ENCODE peak calls at places on chromosomes 6 and 20, in four cellular contexts. One of them, this sample, is unnamed.

GRCh38 chr6:131331873-131332759 is 196.8 kb downstream of the AKAP7 start:
- DNase-seq in IMR-90: no peak
- DNase-seq in K562: no peak
- DNase-seq in GM12878: no peak
- DNase-seq in this sample: no peak

GRCh38 chr6:166007349-166008263 is 160.0 kb downstream of the TBXT start:
- DNase-seq in IMR-90: peak; percentile 88
- DNase-seq in K562: no peak
- DNase-seq in GM12878: no peak
- DNase-seq in this sample: no peak

GRCh38 chr6:138655828-138656227 is 117.7 kb upstream of the CCDC28A start:
- DNase-seq in IMR-90: no peak
- DNase-seq in K562: no peak
- DNase-seq in GM12878: no peak
- DNase-seq in this sample: no peak

GRCh38 chr6:18613511-18613910 is 226.4 kb downstream of the RNF144B start:
- DNase-seq in IMR-90: no peak
- DNase-seq in K562: no peak
- DNase-seq in GM12878: no peak
- DNase-seq in this sample: no peak

GRCh38 chr6:41571066-41571780 is 25.0 kb downstream of the FOXP4 start:
- DNase-seq in IMR-90: no peak
- DNase-seq in K562: no peak
- DNase-seq in GM12878: no peak
- DNase-seq in this sample: no peak

GRCh38 chr20:19976595-19977372 is 40.4 kb upstream of the NAA20 start:
- DNase-seq in IMR-90: peak; percentile 83
- DNase-seq in K562: no peak
- DNase-seq in GM12878: no peak
- DNase-seq in this sample: peak; percentile 49

GRCh38 chr20:57464642-57465211 is 60.2 kb downstream of the CTCFL start:
- DNase-seq in IMR-90: no peak
- DNase-seq in K562: peak; percentile 74
- DNase-seq in GM12878: no peak
- DNase-seq in this sample: no peak

GRCh38 chr6:111781055-111781708 is 92.1 kb downstream of the FYN start:
- DNase-seq in IMR-90: peak; percentile 68
- DNase-seq in K562: peak; percentile 25
- DNase-seq in GM12878: no peak
- DNase-seq in this sample: no peak

GRCh38 chr6:68144667-68145066 is 490.4 kb upstream of the ADGRB3 start:
- DNase-seq in IMR-90: no peak
- DNase-seq in K562: no peak
- DNase-seq in GM12878: no peak
- DNase-seq in this sample: no peak

GRCh38 chr6:139256087-139256486 is 35.7 kb downstream of the TXLNB start:
- DNase-seq in IMR-90: peak; percentile 83
- DNase-seq in K562: no peak
- DNase-seq in GM12878: no peak
- DNase-seq in this sample: no peak

GRCh38 chr6:107800564-107801164 is 23.4 kb downstream of the SCML4 start:
- DNase-seq in IMR-90: no peak
- DNase-seq in K562: no peak
- DNase-seq in GM12878: no peak
- DNase-seq in this sample: no peak

GRCh38 chr6:72646604-72647485 is 25.0 kb downstream of the KCNQ5 start:
- DNase-seq in IMR-90: peak; percentile 15
- DNase-seq in K562: no peak
- DNase-seq in GM12878: no peak
- DNase-seq in this sample: no peak

GRCh38 chr20:34037767-34038166 is 44.1 kb downstream of the RALY start:
- DNase-seq in IMR-90: peak; percentile 77
- DNase-seq in K562: no peak
- DNase-seq in GM12878: no peak
- DNase-seq in this sample: no peak

GRCh38 chr6:36025932-36026327 is 1.5 kb upstream of the SLC26A8 start:
- DNase-seq in IMR-90: peak; percentile 28
- DNase-seq in K562: no peak
- DNase-seq in GM12878: no peak
- DNase-seq in this sample: no peak

GRCh38 chr6:47440722-47441121 is 36.9 kb upstream of the CD2AP start:
- DNase-seq in IMR-90: no peak
- DNase-seq in K562: no peak
- DNase-seq in GM12878: peak; percentile 47
- DNase-seq in this sample: no peak

GRCh38 chr20:58075980-58076749 is 152.3 kb downstream of the ANKRD60 start:
- DNase-seq in IMR-90: no peak
- DNase-seq in K562: no peak
- DNase-seq in GM12878: no peak
- DNase-seq in this sample: no peak

GRCh38 chr6:70724524-70724923 is 56.8 kb downstream of the SMAP1 start:
- DNase-seq in IMR-90: no peak
- DNase-seq in K562: no peak
- DNase-seq in GM12878: no peak
- DNase-seq in this sample: no peak

GRCh38 chr6:70725817-70726413 is 58.2 kb downstream of the SMAP1 start:
- DNase-seq in IMR-90: peak; percentile 42
- DNase-seq in K562: no peak
- DNase-seq in GM12878: no peak
- DNase-seq in this sample: no peak
- TF ChIP-seq FOS in IMR-90: no peak
- TF ChIP-seq FOS in K562: no peak
- TF ChIP-seq FOS in GM12878: no peak
- TF ChIP-seq FOS in this sample: no peak

DNA sequence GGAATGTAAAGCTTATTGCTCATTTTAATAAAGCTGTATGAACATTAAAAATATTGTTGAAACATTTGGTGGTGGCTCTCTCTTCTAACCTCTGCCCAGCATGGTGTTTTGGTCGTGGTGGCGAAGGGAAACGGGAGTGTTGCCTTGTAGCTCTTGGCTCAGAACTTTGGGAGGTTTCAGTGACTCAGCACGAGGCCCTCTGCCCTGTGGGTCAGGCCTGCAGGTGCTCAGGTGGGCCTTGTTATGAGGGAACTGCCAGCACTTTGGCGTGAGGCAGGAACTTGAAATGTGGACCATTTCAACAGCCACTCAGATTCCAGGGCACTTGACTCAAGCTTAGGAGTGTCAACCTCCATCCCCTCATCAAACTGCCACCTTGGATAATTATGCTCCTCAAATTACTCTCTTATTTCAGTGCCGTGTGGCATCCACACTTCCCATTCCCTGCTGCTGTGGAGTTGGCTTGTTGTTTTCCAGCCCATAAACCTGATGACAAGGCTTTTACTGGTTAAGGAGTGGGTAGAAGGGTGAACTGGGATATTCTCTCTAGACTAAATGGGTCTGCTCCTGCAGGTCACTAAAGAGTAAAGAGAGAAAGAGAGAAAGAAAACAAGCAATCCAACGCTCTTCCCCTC is 36.3 kb downstream of the PRDM1 start:
- DNase-seq in IMR-90: no peak
- DNase-seq in K562: no peak
- DNase-seq in GM12878: no peak
- DNase-seq in this sample: no peak
- H3K4me2 ChIP-seq in IMR-90: no peak overlapping the region
- H3K4me2 ChIP-seq in K562: no peak overlapping the region
- H3K4me2 ChIP-seq in GM12878: no peak overlapping the region
- H3K4me2 ChIP-seq in this sample: no peak overlapping the region

GRCh38 chr6:130019796-130020105 is 1.4 kb downstream of the L3MBTL3 start:
- DNase-seq in IMR-90: no peak
- DNase-seq in K562: peak; percentile 56
- DNase-seq in GM12878: no peak
- DNase-seq in this sample: no peak

GRCh38 chr6:130020106-130020851 is 1.9 kb downstream of the L3MBTL3 start:
- DNase-seq in IMR-90: no peak
- DNase-seq in K562: peak; percentile 47
- DNase-seq in GM12878: no peak
- DNase-seq in this sample: peak; percentile 43

GRCh38 chr6:130020892-130021483 is 2.6 kb downstream of the L3MBTL3 start:
- DNase-seq in IMR-90: peak; percentile 95
- DNase-seq in K562: peak; percentile 56
- DNase-seq in GM12878: peak; percentile 72
- DNase-seq in this sample: peak; percentile 93

GRCh38 chr6:130018830-130019795 is 732 bp downstream of the L3MBTL3 start:
- DNase-seq in IMR-90: peak; percentile 37
- DNase-seq in K562: peak; percentile 44
- DNase-seq in GM12878: no peak
- DNase-seq in this sample: peak; percentile 42

DNA sequence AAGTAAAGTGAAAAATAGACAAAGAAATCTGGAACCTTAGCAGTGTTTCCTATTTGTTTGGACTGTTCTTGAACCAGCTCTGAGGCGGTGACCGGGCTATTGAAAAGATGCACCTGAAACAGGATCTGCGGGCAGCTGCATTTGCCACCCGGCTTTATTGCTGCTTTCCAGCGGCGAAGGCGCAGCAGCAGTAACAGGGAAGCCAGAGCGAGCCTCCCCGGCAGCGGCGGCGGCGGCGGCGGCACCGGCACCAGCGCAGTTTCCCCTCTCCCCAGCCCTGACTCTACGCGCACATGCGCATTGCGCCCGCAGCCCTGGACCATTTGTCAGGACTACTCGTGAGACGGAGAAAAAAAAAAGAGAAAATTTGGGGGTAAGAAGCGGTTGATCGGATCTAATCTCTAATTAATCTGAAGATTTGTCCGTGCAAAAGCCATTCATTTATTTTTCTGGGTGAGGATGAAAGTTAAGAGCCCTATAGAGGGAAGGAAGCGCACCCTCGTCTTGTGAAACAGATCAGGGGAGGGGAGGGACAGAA is at the start of gene L3MBTL3:
- DNase-seq in IMR-90: peak; percentile 83
- DNase-seq in K562: peak; percentile 60
- DNase-seq in GM12878: no peak
- DNase-seq in this sample: peak; percentile 91
- TF ChIP-seq FOS in IMR-90: no peak
- TF ChIP-seq FOS in K562: no peak
- TF ChIP-seq FOS in GM12878: no peak
- TF ChIP-seq FOS in this sample: no peak

DNA sequence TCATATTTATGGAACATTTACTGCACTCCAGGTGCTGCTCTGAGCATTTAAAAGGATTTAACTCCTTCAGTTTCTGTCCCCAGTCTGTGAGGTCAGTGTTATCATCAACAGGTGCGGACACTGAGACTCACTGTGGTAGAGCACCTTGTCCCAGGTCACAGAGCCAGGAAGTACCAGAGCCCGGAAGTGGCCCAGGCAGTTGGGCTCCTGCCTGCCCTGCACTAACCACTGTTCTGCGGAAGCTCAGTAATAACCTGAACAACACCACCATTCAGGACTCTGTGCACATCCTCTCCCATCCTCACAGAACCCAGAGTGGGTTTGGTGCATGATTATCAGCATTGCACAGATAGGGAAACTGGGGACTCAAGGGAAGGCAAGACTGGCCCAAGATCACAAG is 16.8 kb upstream of the SIRPG start:
- DNase-seq in IMR-90: no peak
- DNase-seq in K562: no peak
- DNase-seq in GM12878: no peak
- DNase-seq in this sample: no peak
- H3K4me2 ChIP-seq in IMR-90: no peak overlapping the region
- H3K4me2 ChIP-seq in K562: no peak overlapping the region
- H3K4me2 ChIP-seq in GM12878: no peak overlapping the region
- H3K4me2 ChIP-seq in this sample: no peak overlapping the region

GRCh38 chr6:45721665-45722064 is 294.0 kb downstream of the CLIC5 start:
- DNase-seq in IMR-90: no peak
- DNase-seq in K562: no peak
- DNase-seq in GM12878: no peak
- DNase-seq in this sample: no peak

GRCh38 chr6:45724511-45724910 is 291.1 kb downstream of the CLIC5 start:
- DNase-seq in IMR-90: peak; percentile 84
- DNase-seq in K562: no peak
- DNase-seq in GM12878: no peak
- DNase-seq in this sample: peak; percentile 87

GRCh38 chr6:45724027-45724426 is 291.6 kb downstream of the CLIC5 start:
- DNase-seq in IMR-90: no peak
- DNase-seq in K562: no peak
- DNase-seq in GM12878: no peak
- DNase-seq in this sample: no peak

GRCh38 chr6:45718901-45719300 is 296.8 kb downstream of the CLIC5 start:
- DNase-seq in IMR-90: peak; percentile 64
- DNase-seq in K562: no peak
- DNase-seq in GM12878: no peak
- DNase-seq in this sample: no peak

DNA sequence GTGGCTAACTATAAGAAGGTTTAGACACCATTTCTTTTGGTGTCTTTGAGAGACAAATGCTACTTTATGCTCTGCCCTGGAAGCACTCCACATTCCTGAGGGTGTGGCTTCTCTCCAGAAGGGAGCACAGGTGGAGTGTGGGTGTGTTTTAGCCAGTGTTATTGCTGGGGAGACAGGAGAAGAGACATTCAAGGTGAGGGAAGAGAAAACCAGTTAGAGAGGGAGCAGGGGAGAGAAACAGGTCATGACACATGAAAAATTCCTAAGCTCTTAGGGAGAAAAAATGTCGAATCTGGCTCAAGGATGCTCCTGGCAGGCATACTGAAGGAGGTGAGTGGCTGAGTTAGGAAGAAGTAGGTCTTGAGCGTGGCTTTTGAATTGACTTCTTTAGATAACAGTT is 292.8 kb downstream of the CLIC5 start:
- DNase-seq in IMR-90: no peak
- DNase-seq in K562: no peak
- DNase-seq in GM12878: no peak
- DNase-seq in this sample: no peak
- TF ChIP-seq FOS in IMR-90: no peak
- TF ChIP-seq FOS in K562: no peak
- TF ChIP-seq FOS in GM12878: no peak
- TF ChIP-seq FOS in this sample: no peak

GRCh38 chr20:43943725-43944124 is 29.1 kb downstream of the TOX2 start:
- DNase-seq in IMR-90: no peak
- DNase-seq in K562: no peak
- DNase-seq in GM12878: no peak
- DNase-seq in this sample: no peak
- H3K4me2 ChIP-seq in IMR-90: no peak overlapping the region
- H3K4me2 ChIP-seq in K562: no peak overlapping the region
- H3K4me2 ChIP-seq in GM12878: no peak overlapping the region
- H3K4me2 ChIP-seq in this sample: no peak overlapping the region

DNA sequence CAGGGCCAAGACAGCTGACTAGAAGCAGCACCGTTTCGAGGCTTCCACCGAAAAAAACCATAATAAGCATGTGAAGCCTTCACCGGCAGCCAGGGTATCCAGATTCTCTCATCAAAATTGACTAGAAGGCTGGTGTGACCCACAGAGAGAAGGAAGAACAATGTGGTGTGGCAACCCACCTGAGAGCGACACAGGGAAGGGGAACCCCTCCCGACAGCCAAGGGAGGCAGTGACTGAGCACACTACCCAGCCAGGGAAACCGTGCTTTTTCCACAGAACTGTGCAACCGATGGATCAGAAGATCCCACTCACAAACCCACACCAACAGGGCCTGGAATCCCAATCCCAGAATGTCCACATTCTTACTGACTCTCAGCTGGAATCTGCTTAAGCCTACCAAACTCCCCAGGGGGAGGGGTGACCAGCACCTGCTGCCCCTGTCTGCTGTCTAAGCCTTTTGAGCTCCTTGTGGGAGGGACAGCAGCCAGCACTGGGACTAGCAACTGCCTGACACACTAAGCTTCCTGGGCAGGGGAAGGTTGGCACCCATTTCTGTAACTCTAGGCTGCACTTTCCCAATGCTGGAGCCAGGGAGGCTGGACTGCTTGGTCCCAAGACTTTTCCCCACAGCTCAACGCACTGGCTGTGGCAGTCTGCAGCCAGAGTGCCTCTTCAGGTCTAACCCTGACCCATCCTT is 231.9 kb upstream of the FAM83B start:
- DNase-seq in IMR-90: no peak
- DNase-seq in K562: no peak
- DNase-seq in GM12878: no peak
- DNase-seq in this sample: no peak
- TF ChIP-seq FOS in IMR-90: no peak
- TF ChIP-seq FOS in K562: no peak
- TF ChIP-seq FOS in GM12878: no peak
- TF ChIP-seq FOS in this sample: no peak

This sample was measured in endothelial cell of umbilical vein.